ENCODE peak calls at places on chromosome 20, in ten cellular contexts. H, P, D, G, B, N, Q, Z, R and E are unnamed samples. For H3K9me3 and H3K27me3, the result is how much of the 10 kb centered on the place peaks cover.

GRCh38 chr20:49276201-49276894 is 1.5 kb downstream of the ZNFX1 start:
- DNase-seq in H (no peak), P (no peak), D (peak), G (peak), B (no peak), N (no peak), Q (peak), Z (no peak), R (no peak), E (peak)

GRCh38 chr20:49320460-49320859 is 42.6 kb upstream of the ZNFX1 start:
- DNase-seq in H (peak), P (peak), D (peak), G (peak), B (peak), N (peak), Q (peak), Z (no peak), R (peak), E (no peak)

GRCh38 chr20:3716195-3716834 is 3.9 kb upstream of the SIGLEC1 start:
- DNase-seq in H (peak), P (peak), D (no peak), G (peak), B (peak), N (peak), Q (peak), Z (peak), R (peak), E (peak)

GRCh38 chr20:10531848-10532247 is 96.7 kb downstream of the SLX4IP start:
- DNase-seq in H (no peak), P (no peak), D (peak), G (no peak), B (no peak), N (no peak), Q (peak), Z (no peak), R (no peak), E (no peak)

GRCh38 chr20:61742097-61742805 is 323.4 kb downstream of the TAF4 start:
- DNase-seq in H (no peak), P (no peak), D (no peak), G (no peak), B (no peak), N (no peak), Q (no peak), Z (no peak), R (no peak), E (no peak)

GRCh38 chr20:35881676-35882075 is 72.6 kb downstream of the SCAND1 start:
- DNase-seq in H (no peak), P (no peak), D (no peak), G (no peak), B (no peak), N (no peak), Q (no peak), Z (no peak), R (no peak), E (no peak)

GRCh38 chr20:10806539-10806938 is 132.7 kb upstream of the JAG1 start:
- DNase-seq in H (no peak), P (no peak), D (no peak), G (no peak), B (no peak), N (no peak), Q (no peak), Z (no peak), R (no peak), E (no peak)

GRCh38 chr20:50281831-50282591 is 91.4 kb downstream of the CEBPB start:
- DNase-seq in H (no peak), P (no peak), D (no peak), G (no peak), B (peak), N (peak), Q (no peak), Z (peak), R (peak), E (peak)

GRCh38 chr20:19300395-19300794 is 88.0 kb downstream of the SLC24A3 start:
- DNase-seq in H (no peak), P (no peak), D (no peak), G (no peak), B (no peak), N (no peak), Q (no peak), Z (no peak), R (no peak), E (no peak)

GRCh38 chr20:33444797-33445560 is 1.4 kb upstream of the SNTA1 start:
- DNase-seq in H (no peak), P (no peak), D (no peak), G (no peak), B (peak), N (no peak), Q (no peak), Z (peak), R (no peak), E (peak)

GRCh38 chr20:38460040-38460623 is 12.5 kb upstream of the RALGAPB start:
- DNase-seq in H (peak), P (peak), D (peak), G (peak), B (no peak), N (no peak), Q (peak), Z (no peak), R (peak), E (no peak)

GRCh38 chr20:33576432-33576883 is 85.7 kb upstream of the C20orf144 start:
- DNase-seq in H (no peak), P (peak), D (no peak), G (no peak), B (no peak), N (no peak), Q (peak), Z (no peak), R (no peak), E (peak)

GRCh38 chr20:59668926-59669325 is 64.6 kb downstream of the PHACTR3 start:
- DNase-seq in H (no peak), P (no peak), D (no peak), G (no peak), B (no peak), N (no peak), Q (no peak), Z (no peak), R (no peak), E (no peak)

DNA sequence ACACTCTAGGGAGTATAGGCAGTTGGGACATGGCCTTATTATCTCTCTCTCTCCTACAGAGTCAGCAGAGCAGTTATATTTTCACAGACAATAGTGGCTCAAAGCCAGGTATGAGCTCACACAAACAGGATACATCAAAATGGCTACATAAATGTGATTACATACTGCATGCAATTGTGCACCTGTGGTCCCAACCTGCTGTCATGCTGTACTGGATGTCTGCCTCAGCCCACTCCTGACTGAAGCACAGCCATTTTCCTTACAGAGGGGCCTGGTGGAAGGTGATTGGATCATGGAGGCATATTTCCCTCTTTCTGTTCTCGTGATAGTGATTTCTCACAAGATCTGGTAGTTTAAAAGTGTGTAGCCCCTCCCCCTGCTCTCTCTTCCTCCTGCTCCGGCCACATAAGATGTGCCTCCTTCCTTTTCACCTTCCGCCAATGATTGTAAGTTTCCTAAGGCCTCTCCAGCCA is 37.0 kb upstream of the SAMHD1 start:
- DNase-seq in H (no peak), P (no peak), D (peak), G (peak), B (no peak), N (no peak), Q (peak), Z (no peak), R (no peak), E (no peak)
- H3K4me2 ChIP-seq in H (no peak), P (no peak), D (no peak), G (no peak), B (no peak), N (no peak), Q (no peak), Z (no peak), R (no peak), E (no peak)

DNA sequence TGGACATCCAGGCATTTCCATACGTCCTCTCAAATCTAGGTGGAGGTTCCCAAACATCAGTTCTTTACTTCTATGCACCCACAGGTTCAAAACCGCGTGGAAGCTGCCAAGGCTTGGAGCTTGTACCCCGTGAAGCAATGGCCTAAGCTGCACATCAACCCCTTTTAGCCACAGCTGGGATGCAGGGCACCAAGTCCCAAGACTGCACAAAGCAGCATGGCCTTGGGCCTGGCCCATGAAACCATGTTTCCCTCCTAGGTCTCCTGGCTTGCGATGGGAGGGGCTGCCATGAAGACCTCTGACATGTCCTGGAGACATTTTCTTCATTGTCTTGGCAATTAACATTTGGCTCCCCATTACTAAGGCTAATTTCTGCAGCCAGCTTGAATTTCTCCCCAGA is 88.9 kb upstream of the CBLN4 start:
- DNase-seq in H (no peak), P (no peak), D (no peak), G (no peak), B (no peak), N (no peak), Q (no peak), Z (no peak), R (no peak), E (no peak)
- H3K9me3 ChIP-seq in H (under half), P (under half), D (under half), G (under half), B (half or more), N (half or more), Q (under half), Z (under half), R (under half), E (under half)

GRCh38 chr20:46249671-46250070 is 58.6 kb downstream of the CDH22 start:
- DNase-seq in H (no peak), P (no peak), D (no peak), G (no peak), B (no peak), N (no peak), Q (no peak), Z (no peak), R (no peak), E (no peak)
- H3K27me3 ChIP-seq in H (under half), P (under half), D (half or more), G (under half), B (under half), N (under half), Q (half or more), Z (half or more), R (under half), E (under half)

GRCh38 chr20:46666306-46666705 is 15.0 kb upstream of the SLC13A3 start:
- DNase-seq in H (no peak), P (no peak), D (no peak), G (no peak), B (no peak), N (no peak), Q (no peak), Z (no peak), R (no peak), E (no peak)
- H3K4me2 ChIP-seq in H (no peak), P (no peak), D (no peak), G (no peak), B (no peak), N (no peak), Q (no peak), Z (no peak), R (no peak), E (no peak)

GRCh38 chr20:24899153-24899552 is 49.9 kb upstream of the CST7 start:
- DNase-seq in H (no peak), P (no peak), D (no peak), G (no peak), B (no peak), N (no peak), Q (no peak), Z (no peak), R (no peak), E (no peak)
- H3K9me3 ChIP-seq in H (under half), P (under half), D (under half), G (under half), B (under half), N (under half), Q (under half), Z (under half), R (under half), E (under half)

GRCh38 chr20:23357767-23358562 is 4.0 kb upstream of the GZF1 start:
- DNase-seq in H (peak), P (peak), D (peak), G (peak), B (peak), N (peak), Q (peak), Z (peak), R (peak), E (peak)
- H3K27me3 ChIP-seq in H (under half), P (under half), D (under half), G (under half), B (under half), N (under half), Q (under half), Z (under half), R (under half), E (under half)

DNA sequence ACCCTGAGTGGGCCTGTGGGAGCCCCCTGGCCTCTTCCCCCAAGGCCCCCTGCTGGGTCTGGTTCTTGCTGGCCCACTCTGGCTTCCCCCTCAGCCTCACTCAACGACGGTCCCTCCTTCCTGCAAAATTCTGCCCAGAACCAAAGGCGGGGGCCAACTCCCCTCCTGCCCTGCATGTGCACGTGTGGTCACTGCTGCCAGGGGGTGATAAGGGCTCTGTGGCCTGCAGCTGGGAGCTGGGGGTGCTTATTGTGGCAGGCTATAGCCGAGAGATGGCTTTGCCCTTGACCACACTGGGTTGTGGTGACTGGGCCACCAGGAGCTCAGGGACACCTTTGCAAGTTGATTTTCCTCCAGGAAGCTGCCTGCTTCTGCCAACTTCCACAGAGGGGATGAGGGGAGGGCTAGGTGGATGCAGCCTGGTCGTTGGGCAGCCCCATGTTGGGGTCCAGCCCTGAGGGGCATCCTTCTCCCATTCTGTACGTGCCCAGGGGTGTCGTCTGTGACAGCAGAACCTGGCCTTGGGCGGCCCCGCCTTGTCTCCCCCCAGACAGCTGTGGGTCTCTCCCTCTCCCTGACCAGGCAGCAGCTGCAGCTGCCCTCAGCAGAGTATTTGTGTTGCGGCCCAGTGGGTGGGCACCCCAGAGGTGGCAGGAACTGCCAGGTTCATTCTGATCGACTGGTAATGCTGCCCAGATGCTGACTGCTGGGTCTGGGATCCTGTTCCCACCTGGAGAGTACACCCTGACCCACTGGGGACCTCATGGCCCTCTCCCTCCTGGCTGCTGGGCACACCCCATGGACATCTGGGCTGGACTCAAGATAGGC is 5.6 kb downstream of the TCEA2 start:
- DNase-seq in H (no peak), P (no peak), D (no peak), G (no peak), B (no peak), N (no peak), Q (no peak), Z (no peak), R (no peak), E (no peak)
- H3K4me2 ChIP-seq in H (no peak), P (no peak), D (no peak), G (no peak), B (no peak), N (no peak), Q (no peak), Z (no peak), R (no peak), E (no peak)

GRCh38 chr20:56163806-56164205 is 84.7 kb upstream of the MC3R start:
- DNase-seq in H (no peak), P (no peak), D (no peak), G (no peak), B (peak), N (no peak), Q (no peak), Z (no peak), R (peak), E (no peak)
- H3K9me3 ChIP-seq in H (under half), P (under half), D (under half), G (under half), B (half or more), N (half or more), Q (under half), Z (under half), R (under half), E (under half)

GRCh38 chr20:1178103-1178502 is 6.7 kb downstream of the TMEM74B start:
- DNase-seq in H (no peak), P (no peak), D (no peak), G (no peak), B (no peak), N (no peak), Q (no peak), Z (no peak), R (no peak), E (no peak)

GRCh38 chr20:1178623-1179022 is 6.2 kb downstream of the TMEM74B start:
- DNase-seq in H (no peak), P (no peak), D (no peak), G (no peak), B (no peak), N (no peak), Q (no peak), Z (no peak), R (no peak), E (no peak)

GRCh38 chr20:1183153-1183552 is 1.6 kb downstream of the TMEM74B start:
- DNase-seq in H (no peak), P (no peak), D (no peak), G (no peak), B (no peak), N (no peak), Q (no peak), Z (no peak), R (no peak), E (no peak)

GRCh38 chr20:1182136-1182535 is 2.6 kb downstream of the TMEM74B start:
- DNase-seq in H (no peak), P (no peak), D (no peak), G (no peak), B (no peak), N (no peak), Q (no peak), Z (no peak), R (no peak), E (no peak)

GRCh38 chr20:1180949-1181348 is 3.8 kb downstream of the TMEM74B start:
- DNase-seq in H (no peak), P (no peak), D (no peak), G (no peak), B (no peak), N (no peak), Q (no peak), Z (no peak), R (no peak), E (no peak)
- H3K27me3 ChIP-seq in H (under half), P (under half), D (under half), G (under half), B (under half), N (under half), Q (under half), Z (under half), R (under half), E (under half)